ENCODE peak calls at places on chromosomes 5 and 9, in four cellular contexts. A is erythroblast, Z is AG09319, F is left colon. N is an unnamed sample.

GRCh38 chr9:14018061-14018460 is 295.9 kb downstream of the NFIB start:
- DNase-seq in A (no peak), Z (no peak), F (no peak), N (no peak)

GRCh38 chr9:129323999-129324553 is 146.0 kb upstream of the IER5L start:
- DNase-seq in A (no peak), Z (no peak), F (no peak), N (no peak)

GRCh38 chr5:172792693-172793570 is 21.9 kb upstream of the DUSP1 start:
- DNase-seq in A (no peak), Z (no peak), F (no peak), N (no peak)

GRCh38 chr9:129874261-129875101 is 39.2 kb downstream of the USP20 start:
- DNase-seq in A (no peak), Z (no peak), F (no peak), N (no peak)

GRCh38 chr5:103499236-103499635 is 63.4 kb downstream of the NUDT12 start:
- DNase-seq in A (no peak), Z (no peak), F (no peak), N (no peak)

GRCh38 chr5:108743344-108743743 is 4.4 kb upstream of the FER start:
- DNase-seq in A (no peak), Z (no peak), F (no peak), N (no peak)

GRCh38 chr5:87048156-87048555 is 219.5 kb upstream of the RASA1 start:
- DNase-seq in A (no peak), Z (no peak), F (no peak), N (no peak)

GRCh38 chr9:20980713-20981481 is 50.5 kb downstream of the HACD4 start:
- DNase-seq in A (no peak), Z (peak), F (no peak), N (peak)

GRCh38 chr9:76414656-76415055 is 20.4 kb upstream of the RFK start:
- DNase-seq in A (no peak), Z (no peak), F (no peak), N (no peak)

GRCh38 chr5:51495672-51496071 is 112.4 kb downstream of the ISL1 start:
- DNase-seq in A (no peak), Z (no peak), F (no peak), N (no peak)

GRCh38 chr5:89425062-89425461 is 542.1 kb upstream of the MEF2C start:
- DNase-seq in A (no peak), Z (no peak), F (no peak), N (no peak)